ENCODE peak calls at places on chromosomes 11 and 22, in eight cellular contexts. Q, F, Z, J, K, M, W and L are unnamed samples.

GRCh38 chr11:103326070-103326794 is 217.0 kb downstream of the DYNC2H1 start:
- DNase-seq in F (peak; percentile 10), Z (peak; percentile 89), M (peak; percentile 45), J (peak; percentile 65), W (peak; percentile 17), Q (peak; percentile 51), K (peak; percentile 58), L (peak; percentile 77)

GRCh38 chr11:62125881-62126280 is 2.1 kb downstream of the INCENP start:
- DNase-seq in W (no peak), Z (no peak), Q (no peak), M (no peak), J (no peak), K (no peak), F (no peak), L (no peak)

GRCh38 chr11:86745571-86745970 is 54.8 kb upstream of the PRSS23 start:
- DNase-seq in Z (no peak), F (no peak), Q (no peak), J (no peak), M (no peak), W (no peak), K (no peak), L (no peak)

GRCh38 chr22:20618488-20618887 is 111.1 kb downstream of the MED15 start:
- DNase-seq in J (no peak), W (no peak), F (no peak), K (no peak), Q (no peak), Z (no peak), M (no peak), L (no peak)

GRCh38 chr11:4826425-4826824 is 5.3 kb downstream of the OR51F2 start:
- DNase-seq in Z (peak; percentile 41), J (no peak), Q (no peak), M (no peak), F (no peak), W (no peak), K (no peak), L (no peak)

GRCh38 chr11:12090061-12090572 is 20.3 kb upstream of the MICAL2 start:
- DNase-seq in M (no peak), W (no peak), J (no peak), F (peak; percentile 31), Z (no peak), K (peak; percentile 54), Q (no peak), L (peak; percentile 76)

GRCh38 chr22:44964722-44965078 is 45.1 kb downstream of the PHF21B start:
- DNase-seq in J (no peak), K (no peak), M (no peak), Q (no peak), W (no peak), F (no peak), Z (no peak), L (no peak)

GRCh38 chr11:73312806-73313403 is 4.8 kb downstream of the ARHGEF17 start:
- DNase-seq in J (no peak), W (no peak), K (no peak), M (peak; percentile 83), Z (no peak), Q (no peak), F (no peak), L (no peak)

GRCh38 chr22:36329217-36330078 is 58.3 kb downstream of the MYH9 start:
- DNase-seq in Z (peak; percentile 99), W (no peak), K (peak; percentile 52), M (peak; percentile 58), Q (peak; percentile 89), F (peak; percentile 56), J (peak; percentile 80), L (peak; percentile 95)

GRCh38 chr11:4087551-4087950 is 7.0 kb upstream of the RRM1 start:
- DNase-seq in K (no peak), M (no peak), Z (peak; percentile 62), W (no peak), J (no peak), F (no peak), Q (no peak), L (no peak)

GRCh38 chr11:45145421-45146071 is 893 bp upstream of the PRDM11 start:
- DNase-seq in J (peak; percentile 90), Z (peak; percentile 93), W (no peak), F (no peak), M (no peak), K (no peak), Q (no peak), L (peak; percentile 23)

GRCh38 chr11:68447015-68447801 is 13.3 kb upstream of the PPP6R3 start:
- DNase-seq in Q (peak; percentile 59), F (peak; percentile 85), Z (peak; percentile 94), M (peak; percentile 92), J (peak; percentile 94), W (no peak), K (peak; percentile 35), L (peak; percentile 58)

GRCh38 chr11:79439893-79440450 is 858 bp downstream of the TENM4 start:
- DNase-seq in W (no peak), F (no peak), K (no peak), J (peak; percentile 82), Z (peak; percentile 65), M (peak; percentile 76), Q (no peak), L (no peak)

GRCh38 chr11:75468534-75469340 is 35.7 kb upstream of the KLHL35 start:
- DNase-seq in Z (no peak), F (peak; percentile 66), K (no peak), W (no peak), M (peak; percentile 64), J (no peak), Q (no peak), L (peak; percentile 97)

GRCh38 chr11:3223932-3224729 is 5.5 kb upstream of the MRGPRG start:
- DNase-seq in F (peak; percentile 51), M (peak; percentile 58), K (no peak), J (peak; percentile 54), Z (peak; percentile 25), W (no peak), Q (no peak), L (no peak)

GRCh38 chr22:43159484-43160178 is 8.3 kb downstream of the TSPO start:
- DNase-seq in M (peak; percentile 45), W (no peak), F (no peak), Z (peak; percentile 76), Q (no peak), J (peak; percentile 77), K (no peak), L (no peak)

GRCh38 chr11:1836011-1836945 is 1.5 kb downstream of the SYT8 start:
- DNase-seq in K (no peak), Q (no peak), W (no peak), J (no peak), Z (no peak), M (no peak), F (no peak), L (no peak)

GRCh38 chr11:62608776-62609175 is 3.8 kb downstream of the EML3 start:
- DNase-seq in Z (no peak), Q (no peak), F (no peak), K (no peak), M (no peak), W (no peak), J (no peak), L (no peak)

GRCh38 chr11:16809901-16810668 is 71.6 kb downstream of the C11orf58 start:
- DNase-seq in K (no peak), M (no peak), J (no peak), W (no peak), Q (no peak), F (no peak), Z (no peak), L (peak; percentile 65)

GRCh38 chr11:86722748-86723147 is 50.3 kb upstream of the ME3 start:
- DNase-seq in Z (no peak), F (no peak), Q (no peak), W (no peak), M (no peak), K (no peak), J (no peak), L (no peak)

DNA sequence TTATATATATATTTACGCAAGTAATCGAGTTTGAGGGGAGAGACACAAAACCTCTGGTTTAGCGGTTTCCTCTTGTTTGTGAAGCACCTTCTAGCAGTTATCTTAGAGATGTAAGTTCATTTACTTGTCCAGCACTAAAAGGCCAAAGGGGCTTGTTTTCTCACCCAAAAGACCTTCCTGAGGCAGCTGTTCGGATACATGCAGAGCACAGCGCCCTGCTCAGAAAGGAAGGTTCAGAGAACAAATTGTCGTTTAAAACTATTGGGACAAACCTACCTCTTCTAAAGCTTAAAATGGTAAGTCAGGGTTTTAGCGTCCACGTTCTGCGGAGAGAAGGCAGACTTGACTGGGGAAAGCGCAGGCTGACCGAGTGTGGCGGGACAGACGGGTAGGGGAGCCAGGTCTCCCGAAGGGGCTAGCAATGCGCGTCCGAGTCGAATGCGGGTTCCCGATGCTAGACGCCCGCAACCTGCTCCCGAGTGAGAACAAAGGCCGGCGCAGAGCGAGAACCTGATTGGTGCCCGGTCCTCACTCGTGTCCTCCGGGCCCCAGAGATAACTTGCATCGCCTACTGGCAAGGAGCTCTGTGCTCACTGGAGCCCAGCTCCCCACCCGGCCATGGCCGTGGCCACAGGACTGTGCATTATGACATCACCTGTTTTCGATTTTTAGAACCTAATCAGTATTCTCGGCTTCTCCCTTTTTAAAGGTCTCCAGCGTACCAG is 1.0 kb upstream of the SESN3 start:
- DNase-seq in Q (no peak), F (no peak), K (no peak), J (peak; percentile 79), Z (peak; percentile 85), M (peak; percentile 61), W (no peak), L (peak; percentile 49)
- TF ChIP-seq POLR2AphosphoS5 in Q (no peak), F (no peak), K (no peak), J (peak; percentile 26), Z (no peak), M (peak; percentile 11), W (no peak), L (no peak)

GRCh38 chr11:77047007-77047927 is 13.1 kb downstream of the B3GNT6 start:
- DNase-seq in K (peak; percentile 90), Z (peak; percentile 97), W (peak; percentile 92), J (no peak), M (peak; percentile 82), F (peak; percentile 66), Q (peak; percentile 91), L (peak; percentile 97)
- H2AFZ ChIP-seq in K (peak overlapping the region; percentile 100), Z (no peak overlapping the region), W (no peak overlapping the region), J (no peak overlapping the region), M (peak overlapping the region; percentile 92), F (peak overlapping the region; percentile 67), Q (no peak overlapping the region), L (no peak overlapping the region)

GRCh38 chr11:121031167-121031566 is 7.3 kb downstream of the TBCEL start:
- DNase-seq in Q (no peak), M (no peak), J (no peak), F (no peak), K (no peak), W (no peak), Z (no peak), L (no peak)
- TF ChIP-seq POLR2AphosphoS5 in Q (no peak), M (no peak), J (no peak), F (no peak), K (no peak), W (no peak), Z (no peak), L (no peak)

DNA sequence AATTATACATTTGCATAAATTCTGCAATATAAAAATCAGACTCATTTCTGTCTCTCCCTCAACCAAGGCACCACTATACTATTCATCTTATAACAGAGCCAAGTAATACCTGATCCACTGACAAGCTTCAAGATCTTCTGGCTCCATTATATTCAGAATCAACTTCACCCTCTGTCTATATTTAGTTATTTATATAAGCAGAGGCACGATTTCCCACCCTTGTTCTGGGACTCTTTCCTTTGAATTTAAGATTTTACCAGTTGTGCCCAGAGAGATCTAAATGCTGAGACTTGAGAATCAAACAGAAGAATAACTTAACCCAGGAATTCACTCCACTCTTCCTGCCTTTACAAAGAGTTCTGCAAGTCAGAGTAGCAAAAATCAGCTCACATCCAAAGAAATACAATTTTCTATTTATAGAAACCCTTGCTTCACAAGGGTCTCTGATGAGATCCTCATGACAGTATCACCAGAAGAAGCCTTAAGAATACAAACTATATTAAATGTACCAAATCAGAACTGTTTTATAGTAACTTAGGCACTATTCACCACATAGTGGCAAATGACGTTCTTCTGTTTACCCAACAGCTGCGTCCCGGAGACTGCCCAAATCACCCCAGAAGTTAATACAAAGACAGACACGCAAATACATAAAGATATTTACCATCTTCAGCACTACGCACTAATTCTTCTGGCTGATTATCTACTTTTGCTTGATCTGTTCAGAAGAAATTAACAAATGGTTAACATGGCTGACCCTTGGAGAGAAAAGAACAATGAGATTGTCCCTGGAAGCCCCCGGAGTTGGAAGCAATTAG is 32.3 kb upstream of the CCDC89 start:
- DNase-seq in K (no peak), W (no peak), Q (no peak), F (no peak), M (no peak), Z (no peak), J (no peak), L (no peak)
- H2AFZ ChIP-seq in K (no peak overlapping the region), W (no peak overlapping the region), Q (no peak overlapping the region), F (no peak overlapping the region), M (peak overlapping the region; percentile 83), Z (peak overlapping the region; percentile 3), J (peak overlapping the region; percentile 79), L (no peak overlapping the region)